ENCODE peak calls at places on chromosomes 2 and 18, in six cellular contexts. C, U, L, T, K and A are unnamed samples.

GRCh38 chr2:28648147-28648546 is 103.5 kb upstream of the PPP1CB start:
- DNase-seq in T (no peak), L (no peak), K (no peak), C (no peak), U (no peak), A (no peak)

GRCh38 chr2:201827621-201828020 is 21.3 kb downstream of the CDK15 start:
- DNase-seq in L (no peak), K (no peak), T (no peak), C (no peak), U (no peak), A (no peak)

GRCh38 chr18:59052965-59053960 is 86.4 kb upstream of the SEC11C start:
- DNase-seq in K (no peak), T (no peak), L (no peak), U (no peak), C (no peak), A (peak)

GRCh38 chr2:11343626-11344341 is 652 bp downstream of the ROCK2 start:
- DNase-seq in C (peak), L (peak), T (peak), U (peak), K (peak), A (peak)

GRCh38 chr2:102619414-102620319 is at the start of gene SLC9A2:
- DNase-seq in L (no peak), T (peak), U (peak), C (peak), K (no peak), A (peak)

GRCh38 chr2:29022455-29023128 is 41.5 kb downstream of the TOGARAM2 start:
- DNase-seq in K (no peak), T (no peak), C (no peak), L (no peak), U (no peak), A (no peak)

GRCh38 chr2:221195829-221196228 is 376.3 kb downstream of the EPHA4 start:
- DNase-seq in U (no peak), K (no peak), C (no peak), T (no peak), L (no peak), A (no peak)

GRCh38 chr2:187075106-187076070 is 226.4 kb upstream of the ZSWIM2 start:
- DNase-seq in U (peak), K (no peak), L (no peak), T (no peak), C (no peak), A (no peak)

GRCh38 chr2:8630676-8631464 is 51.0 kb upstream of the ID2 start:
- DNase-seq in K (no peak), C (no peak), U (no peak), T (no peak), L (peak), A (no peak)

GRCh38 chr2:33015421-33016142 is 68.8 kb downstream of the LTBP1 start:
- DNase-seq in C (peak), T (no peak), L (peak), K (no peak), U (peak), A (no peak)

GRCh38 chr2:170816499-170817246 is at the start of gene GAD1:
- DNase-seq in T (peak), U (peak), C (peak), K (peak), L (peak), A (peak)

GRCh38 chr2:190526105-190526708 is 8.3 kb downstream of the NEMP2 start:
- DNase-seq in K (no peak), U (no peak), C (no peak), T (no peak), L (no peak), A (no peak)

GRCh38 chr2:217086038-217086522 is 226.2 kb upstream of the TNP1 start:
- DNase-seq in L (no peak), C (no peak), U (no peak), K (peak), T (no peak), A (no peak)

GRCh38 chr18:3620146-3621119 is 170.5 kb downstream of the TGIF1 start:
- DNase-seq in U (no peak), L (peak), C (no peak), T (no peak), K (no peak), A (peak)

GRCh38 chr2:101790856-101791255 is 93.3 kb downstream of the MAP4K4 start:
- DNase-seq in L (no peak), K (peak), T (no peak), C (no peak), U (no peak), A (no peak)

GRCh38 chr2:72144746-72145657 is 2.7 kb downstream of the CYP26B1 start:
- DNase-seq in K (peak), U (no peak), L (peak), C (peak), T (peak), A (peak)

GRCh38 chr2:16211341-16211740 is 271.0 kb downstream of the MYCN start:
- DNase-seq in C (no peak), T (no peak), U (no peak), L (no peak), K (no peak), A (no peak)

GRCh38 chr2:224281374-224281773 is 120.5 kb downstream of the FAM124B start:
- DNase-seq in T (no peak), K (no peak), C (no peak), U (no peak), L (no peak), A (no peak)

GRCh38 chr2:232524771-232525170 is 1.2 kb upstream of the CHRND start:
- DNase-seq in U (no peak), T (no peak), C (no peak), K (no peak), L (no peak), A (no peak)

GRCh38 chr2:191678437-191679110 is 638 bp downstream of the NABP1 start:
- DNase-seq in T (peak), K (peak), U (peak), L (peak), C (peak), A (peak)

GRCh38 chr2:111122631-111123421 is 2.1 kb downstream of the BCL2L11 start:
- DNase-seq in T (peak), L (peak), U (peak), K (peak), C (peak), A (peak)

GRCh38 chr18:53757346-53757745 is 467.1 kb downstream of the MBD2 start:
- DNase-seq in L (no peak), U (no peak), T (no peak), K (no peak), C (no peak), A (no peak)

GRCh38 chr2:100941646-100942240 is 60.3 kb upstream of the RPL31 start:
- DNase-seq in U (no peak), K (no peak), C (no peak), L (no peak), T (no peak), A (no peak)

GRCh38 chr2:72956050-72956395 is 38.7 kb downstream of the EMX1 start:
- DNase-seq in T (no peak), C (no peak), U (no peak), K (no peak), L (no peak), A (no peak)

GRCh38 chr2:112024246-112024645 is 30.8 kb upstream of the TMEM87B start:
- DNase-seq in L (no peak), C (no peak), K (no peak), T (no peak), U (no peak), A (no peak)

GRCh38 chr18:56872140-56872539 is 221.0 kb downstream of the WDR7 start:
- DNase-seq in L (no peak), K (no peak), C (no peak), U (no peak), T (no peak), A (no peak)

GRCh38 chr18:11950824-11951223 is 30.5 kb upstream of the IMPA2 start:
- DNase-seq in U (no peak), L (no peak), K (no peak), T (no peak), C (no peak), A (no peak)

GRCh38 chr2:129802290-129802689 is 177.2 kb upstream of the RAB6C start:
- DNase-seq in U (no peak), T (no peak), K (no peak), L (no peak), C (no peak), A (no peak)

GRCh38 chr2:62265116-62265515 is 69.2 kb downstream of the B3GNT2 start:
- DNase-seq in K (no peak), T (no peak), U (no peak), L (no peak), C (no peak), A (no peak)

GRCh38 chr2:168968342-168968741 is 62.8 kb downstream of the ABCB11 start:
- DNase-seq in U (no peak), C (no peak), K (no peak), T (no peak), L (no peak), A (no peak)

GRCh38 chr2:168974370-168974769 is 56.8 kb downstream of the ABCB11 start:
- DNase-seq in K (no peak), L (no peak), T (no peak), C (no peak), U (no peak), A (no peak)

GRCh38 chr2:168964251-168964807 is 63.2 kb downstream of the G6PC2 start:
- DNase-seq in T (no peak), K (no peak), L (no peak), C (no peak), U (no peak), A (peak)

GRCh38 chr2:168970860-168971650 is 60.1 kb downstream of the ABCB11 start:
- DNase-seq in L (no peak), K (no peak), T (no peak), C (no peak), U (no peak), A (no peak)

GRCh38 chr2:168969865-168970264 is 61.3 kb downstream of the ABCB11 start:
- DNase-seq in T (no peak), K (no peak), C (no peak), U (no peak), L (no peak), A (no peak)
- TF ChIP-seq CTCF in T (no peak), K (no peak), C (no peak), U (no peak), L (no peak), A (no peak)

DNA sequence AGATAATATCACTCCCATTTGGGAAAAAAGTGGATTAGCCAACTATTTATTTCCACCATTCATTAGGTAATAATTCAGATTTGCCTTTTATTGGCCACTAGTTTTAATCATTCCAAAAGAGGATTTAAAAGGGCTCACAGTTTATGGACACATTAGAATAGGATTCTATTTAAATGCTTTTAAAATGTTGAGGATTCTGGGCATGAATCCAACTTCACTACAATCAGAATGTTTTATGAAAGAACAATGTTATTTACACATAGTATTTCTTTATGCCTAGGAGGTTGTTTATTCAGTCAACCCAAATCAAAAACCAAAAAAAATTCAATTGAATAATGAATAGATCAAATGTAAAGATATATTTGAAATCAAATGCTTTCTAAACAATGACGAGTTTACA is 232.2 kb downstream of the GULP1 start:
- DNase-seq in L (no peak), C (no peak), T (no peak), U (no peak), K (no peak), A (no peak)
- H3K4me3 ChIP-seq in L (no peak), C (no peak), T (no peak), U (no peak), K (no peak), A (no peak)

GRCh38 chr2:234996041-234996440 is 44.2 kb downstream of the SH3BP4 start:
- DNase-seq in T (no peak), K (no peak), L (peak), C (no peak), U (no peak), A (no peak)

GRCh38 chr2:234995332-234996007 is 43.7 kb downstream of the SH3BP4 start:
- DNase-seq in K (peak), T (no peak), L (peak), U (peak), C (no peak), A (no peak)

GRCh38 chr2:234998404-234999211 is 46.8 kb downstream of the SH3BP4 start:
- DNase-seq in T (no peak), L (peak), K (no peak), U (no peak), C (no peak), A (peak)

GRCh38 chr2:234997389-234997788 is 45.6 kb downstream of the SH3BP4 start:
- DNase-seq in C (no peak), K (no peak), T (no peak), L (no peak), U (no peak), A (no peak)

GRCh38 chr2:234996467-234997270 is 44.9 kb downstream of the SH3BP4 start:
- DNase-seq in C (peak), L (peak), K (no peak), U (no peak), T (no peak), A (no peak)
- TF ChIP-seq EP300 in C (no peak), L (no peak), K (no peak), U (no peak), T (no peak), A (no peak)

GRCh38 chr2:103959174-103960125 is 894.5 kb upstream of the POU3F3 start:
- DNase-seq in C (peak), K (peak), L (peak), U (peak), T (peak), A (no peak)
- TF ChIP-seq CTCF in C (peak), K (peak), L (peak), U (peak), T (peak), A (peak)